ENCODE peak calls at places on chromosomes 1 and 21, in five cellular contexts. One of them, this sample, is unnamed.

GRCh38 chr1:146010126-146010738 is 11.3 kb downstream of the HJV start:
- DNase-seq in H9: no peak
- DNase-seq in IMR-90: no peak
- DNase-seq in H1: no peak
- DNase-seq in neuronal stem cell: no peak
- DNase-seq in this sample: no peak

GRCh38 chr1:210360852-210361477 is 32.3 kb downstream of the HHAT start:
- DNase-seq in IMR-90: peak; percentile 74
- DNase-seq in neuronal stem cell: peak; percentile 24
- DNase-seq in H1: no peak
- DNase-seq in H9: no peak
- DNase-seq in this sample: peak; percentile 40

GRCh38 chr1:115781343-115781742 is 12.8 kb upstream of the CASQ2 start:
- DNase-seq in IMR-90: no peak
- DNase-seq in neuronal stem cell: no peak
- DNase-seq in H1: no peak
- DNase-seq in H9: no peak
- DNase-seq in this sample: no peak

GRCh38 chr1:10733967-10734366 is 62.5 kb downstream of the CASZ1 start:
- DNase-seq in neuronal stem cell: no peak
- DNase-seq in H9: no peak
- DNase-seq in H1: no peak
- DNase-seq in IMR-90: no peak
- DNase-seq in this sample: no peak

GRCh38 chr21:45080639-45081414 is 6.4 kb downstream of the ADARB1 start:
- DNase-seq in H1: no peak
- DNase-seq in H9: no peak
- DNase-seq in IMR-90: peak; percentile 66
- DNase-seq in neuronal stem cell: no peak
- DNase-seq in this sample: no peak

GRCh38 chr1:32215629-32216505 is 6.3 kb downstream of the TMEM234 start:
- DNase-seq in IMR-90: peak; percentile 66
- DNase-seq in H1: peak; percentile 79
- DNase-seq in H9: peak; percentile 77
- DNase-seq in neuronal stem cell: no peak
- DNase-seq in this sample: peak; percentile 87

GRCh38 chr1:105427543-105427942 is 1628.9 kb upstream of the PRMT6 start:
- DNase-seq in H1: no peak
- DNase-seq in neuronal stem cell: no peak
- DNase-seq in IMR-90: no peak
- DNase-seq in H9: no peak
- DNase-seq in this sample: no peak

GRCh38 chr21:38326899-38327298 is 70.1 kb downstream of the KCNJ15 start:
- DNase-seq in H1: no peak
- DNase-seq in neuronal stem cell: no peak
- DNase-seq in IMR-90: no peak
- DNase-seq in H9: no peak
- DNase-seq in this sample: no peak

GRCh38 chr1:19819701-19820100 is 4.6 kb upstream of the RNF186 start:
- DNase-seq in H1: no peak
- DNase-seq in neuronal stem cell: no peak
- DNase-seq in H9: no peak
- DNase-seq in IMR-90: no peak
- DNase-seq in this sample: no peak

GRCh38 chr1:117537291-117537920 is 68.4 kb upstream of the TENT5C start:
- DNase-seq in H9: peak; percentile 64
- DNase-seq in IMR-90: no peak
- DNase-seq in H1: no peak
- DNase-seq in neuronal stem cell: no peak
- DNase-seq in this sample: peak; percentile 58

GRCh38 chr1:33517596-33518250 is 45.3 kb downstream of the ZSCAN20 start:
- DNase-seq in IMR-90: peak; percentile 62
- DNase-seq in neuronal stem cell: no peak
- DNase-seq in H1: no peak
- DNase-seq in H9: no peak
- DNase-seq in this sample: no peak

GRCh38 chr1:110200190-110200589 is 9.9 kb upstream of the KCNC4 start:
- DNase-seq in H9: no peak
- DNase-seq in neuronal stem cell: no peak
- DNase-seq in IMR-90: no peak
- DNase-seq in H1: no peak
- DNase-seq in this sample: no peak

GRCh38 chr1:228101994-228102790 is 933 bp downstream of the C1orf35 start:
- DNase-seq in H9: peak; percentile 60
- DNase-seq in neuronal stem cell: no peak
- DNase-seq in IMR-90: no peak
- DNase-seq in H1: peak; percentile 66
- DNase-seq in this sample: peak; percentile 64

GRCh38 chr1:115929846-115930245 is 46.5 kb upstream of the SLC22A15 start:
- DNase-seq in H9: no peak
- DNase-seq in IMR-90: peak; percentile 30
- DNase-seq in neuronal stem cell: no peak
- DNase-seq in H1: no peak
- DNase-seq in this sample: no peak

GRCh38 chr1:157178490-157178889 is 40.3 kb upstream of the ETV3 start:
- DNase-seq in H9: no peak
- DNase-seq in H1: no peak
- DNase-seq in IMR-90: no peak
- DNase-seq in neuronal stem cell: no peak
- DNase-seq in this sample: no peak

GRCh38 chr21:33261635-33262034 is 4.5 kb upstream of the IL10RB start:
- DNase-seq in neuronal stem cell: no peak
- DNase-seq in H9: no peak
- DNase-seq in H1: no peak
- DNase-seq in IMR-90: peak; percentile 62
- DNase-seq in this sample: no peak

GRCh38 chr1:29849038-29849750 is 612.9 kb downstream of the PTPRU start:
- DNase-seq in H1: peak; percentile 84
- DNase-seq in H9: peak; percentile 79
- DNase-seq in neuronal stem cell: peak; percentile 30
- DNase-seq in IMR-90: peak; percentile 17
- DNase-seq in this sample: peak; percentile 84

GRCh38 chr1:26275580-26276431 is 4.1 kb upstream of the SH3BGRL3 start:
- DNase-seq in IMR-90: peak; percentile 95
- DNase-seq in neuronal stem cell: peak; percentile 76
- DNase-seq in H1: peak; percentile 92
- DNase-seq in H9: peak; percentile 93
- DNase-seq in this sample: peak; percentile 97

GRCh38 chr1:195960580-195960979 is 647.7 kb downstream of the KCNT2 start:
- DNase-seq in H1: no peak
- DNase-seq in H9: no peak
- DNase-seq in IMR-90: no peak
- DNase-seq in neuronal stem cell: no peak
- DNase-seq in this sample: no peak

GRCh38 chr1:159077657-159077961 is 1.0 kb upstream of the AIM2 start:
- DNase-seq in H1: no peak
- DNase-seq in IMR-90: no peak
- DNase-seq in neuronal stem cell: no peak
- DNase-seq in H9: no peak
- DNase-seq in this sample: no peak
- H2BK15ac ChIP-seq in H1: no peak overlapping the region
- H2BK15ac ChIP-seq in IMR-90: no peak overlapping the region
- H2BK15ac ChIP-seq in neuronal stem cell: no peak overlapping the region
- H2BK15ac ChIP-seq in H9: no peak overlapping the region
- H2BK15ac ChIP-seq in this sample: no peak overlapping the region

GRCh38 chr1:150560576-150560975 is 11.4 kb downstream of the ADAMTSL4 start:
- DNase-seq in H1: no peak
- DNase-seq in IMR-90: no peak
- DNase-seq in neuronal stem cell: no peak
- DNase-seq in H9: peak; percentile 34
- DNase-seq in this sample: no peak
- H2BK15ac ChIP-seq in H1: peak overlapping the region; percentile 100
- H2BK15ac ChIP-seq in IMR-90: peak overlapping the region; percentile 42
- H2BK15ac ChIP-seq in neuronal stem cell: no peak overlapping the region
- H2BK15ac ChIP-seq in H9: no peak overlapping the region
- H2BK15ac ChIP-seq in this sample: no peak overlapping the region

GRCh38 chr1:37482796-37483744 is 8.7 kb downstream of the ZC3H12A start:
- DNase-seq in neuronal stem cell: no peak
- DNase-seq in H1: no peak
- DNase-seq in IMR-90: no peak
- DNase-seq in H9: no peak
- DNase-seq in this sample: no peak

GRCh38 chr1:37483785-37484184 is 9.4 kb downstream of the ZC3H12A start:
- DNase-seq in H1: no peak
- DNase-seq in neuronal stem cell: no peak
- DNase-seq in H9: no peak
- DNase-seq in IMR-90: no peak
- DNase-seq in this sample: no peak

GRCh38 chr1:37480581-37481288 is 6.4 kb downstream of the ZC3H12A start:
- DNase-seq in H9: no peak
- DNase-seq in neuronal stem cell: no peak
- DNase-seq in H1: no peak
- DNase-seq in IMR-90: no peak
- DNase-seq in this sample: no peak

GRCh38 chr1:37481289-37482003 is 7.1 kb downstream of the ZC3H12A start:
- DNase-seq in H1: no peak
- DNase-seq in H9: no peak
- DNase-seq in IMR-90: no peak
- DNase-seq in neuronal stem cell: no peak
- DNase-seq in this sample: no peak

DNA sequence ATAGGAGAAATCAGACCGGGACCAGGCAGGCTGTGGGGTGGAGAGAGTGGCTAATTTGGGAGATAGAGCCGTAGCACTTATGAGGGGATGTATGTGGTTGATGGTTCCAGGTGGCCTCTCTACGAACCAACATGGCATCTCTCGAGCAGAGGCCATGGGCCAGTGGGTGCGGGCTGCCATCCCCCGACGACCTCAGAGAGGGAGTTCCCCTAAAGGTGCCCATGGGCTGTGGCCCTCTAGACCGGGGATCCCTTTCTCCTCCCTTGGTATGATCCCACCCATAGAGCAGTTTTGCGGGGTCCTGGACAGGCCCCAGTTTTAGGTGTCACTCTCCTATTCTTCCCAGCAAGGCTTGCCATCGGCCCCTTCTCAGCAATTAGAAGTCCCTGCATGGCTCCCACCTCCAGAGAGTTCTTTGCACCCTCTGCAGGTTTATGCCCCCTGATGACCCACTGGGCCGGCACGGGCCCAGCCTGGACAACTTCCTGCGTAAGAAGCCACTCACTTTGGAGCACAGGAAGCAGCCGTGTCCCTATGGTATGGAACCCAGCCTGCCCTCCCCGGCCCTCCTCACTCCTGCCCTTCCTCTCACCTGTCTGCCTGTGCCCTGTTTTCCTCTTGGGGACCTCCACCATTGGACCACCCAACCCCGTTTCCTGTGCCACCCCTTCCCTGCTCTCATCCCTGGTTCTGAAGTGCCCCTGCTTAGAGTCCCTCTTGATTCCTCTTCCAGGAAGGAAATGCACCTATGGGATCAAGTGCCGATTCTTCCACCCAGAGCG is 7.8 kb downstream of the ZC3H12A start:
- DNase-seq in H9: no peak
- DNase-seq in IMR-90: no peak
- DNase-seq in H1: no peak
- DNase-seq in neuronal stem cell: no peak
- DNase-seq in this sample: no peak
- H2BK15ac ChIP-seq in H9: no peak overlapping the region
- H2BK15ac ChIP-seq in IMR-90: no peak overlapping the region
- H2BK15ac ChIP-seq in H1: no peak overlapping the region
- H2BK15ac ChIP-seq in neuronal stem cell: no peak overlapping the region
- H2BK15ac ChIP-seq in this sample: no peak overlapping the region

GRCh38 chr1:160779662-160780397 is 16.1 kb upstream of the LY9 start:
- DNase-seq in H1: peak; percentile 85
- DNase-seq in H9: peak; percentile 82
- DNase-seq in IMR-90: no peak
- DNase-seq in neuronal stem cell: no peak
- DNase-seq in this sample: peak; percentile 90
- H2BK15ac ChIP-seq in H1: no peak overlapping the region
- H2BK15ac ChIP-seq in H9: no peak overlapping the region
- H2BK15ac ChIP-seq in IMR-90: no peak overlapping the region
- H2BK15ac ChIP-seq in neuronal stem cell: no peak overlapping the region
- H2BK15ac ChIP-seq in this sample: no peak overlapping the region

GRCh38 chr1:17191990-17192242 is 13.0 kb upstream of the PADI1 start:
- DNase-seq in H9: no peak
- DNase-seq in IMR-90: no peak
- DNase-seq in neuronal stem cell: no peak
- DNase-seq in H1: no peak
- DNase-seq in this sample: no peak

GRCh38 chr1:17188217-17188616 is 16.7 kb upstream of the PADI1 start:
- DNase-seq in H9: no peak
- DNase-seq in IMR-90: no peak
- DNase-seq in neuronal stem cell: no peak
- DNase-seq in H1: no peak
- DNase-seq in this sample: no peak

GRCh38 chr1:17188889-17189631 is 15.9 kb upstream of the PADI1 start:
- DNase-seq in H9: no peak
- DNase-seq in neuronal stem cell: no peak
- DNase-seq in IMR-90: no peak
- DNase-seq in H1: no peak
- DNase-seq in this sample: no peak

GRCh38 chr1:17190526-17190995 is 14.4 kb upstream of the PADI1 start:
- DNase-seq in neuronal stem cell: no peak
- DNase-seq in H1: peak; percentile 35
- DNase-seq in H9: no peak
- DNase-seq in IMR-90: no peak
- DNase-seq in this sample: no peak

GRCh38 chr1:17189632-17190525 is 15.0 kb upstream of the PADI1 start:
- DNase-seq in neuronal stem cell: no peak
- DNase-seq in H9: no peak
- DNase-seq in IMR-90: peak; percentile 92
- DNase-seq in H1: peak; percentile 49
- DNase-seq in this sample: peak; percentile 86
- H2BK15ac ChIP-seq in neuronal stem cell: peak overlapping the region; percentile 35
- H2BK15ac ChIP-seq in H9: no peak overlapping the region
- H2BK15ac ChIP-seq in IMR-90: peak overlapping the region; percentile 97
- H2BK15ac ChIP-seq in H1: no peak overlapping the region
- H2BK15ac ChIP-seq in this sample: no peak overlapping the region

DNA sequence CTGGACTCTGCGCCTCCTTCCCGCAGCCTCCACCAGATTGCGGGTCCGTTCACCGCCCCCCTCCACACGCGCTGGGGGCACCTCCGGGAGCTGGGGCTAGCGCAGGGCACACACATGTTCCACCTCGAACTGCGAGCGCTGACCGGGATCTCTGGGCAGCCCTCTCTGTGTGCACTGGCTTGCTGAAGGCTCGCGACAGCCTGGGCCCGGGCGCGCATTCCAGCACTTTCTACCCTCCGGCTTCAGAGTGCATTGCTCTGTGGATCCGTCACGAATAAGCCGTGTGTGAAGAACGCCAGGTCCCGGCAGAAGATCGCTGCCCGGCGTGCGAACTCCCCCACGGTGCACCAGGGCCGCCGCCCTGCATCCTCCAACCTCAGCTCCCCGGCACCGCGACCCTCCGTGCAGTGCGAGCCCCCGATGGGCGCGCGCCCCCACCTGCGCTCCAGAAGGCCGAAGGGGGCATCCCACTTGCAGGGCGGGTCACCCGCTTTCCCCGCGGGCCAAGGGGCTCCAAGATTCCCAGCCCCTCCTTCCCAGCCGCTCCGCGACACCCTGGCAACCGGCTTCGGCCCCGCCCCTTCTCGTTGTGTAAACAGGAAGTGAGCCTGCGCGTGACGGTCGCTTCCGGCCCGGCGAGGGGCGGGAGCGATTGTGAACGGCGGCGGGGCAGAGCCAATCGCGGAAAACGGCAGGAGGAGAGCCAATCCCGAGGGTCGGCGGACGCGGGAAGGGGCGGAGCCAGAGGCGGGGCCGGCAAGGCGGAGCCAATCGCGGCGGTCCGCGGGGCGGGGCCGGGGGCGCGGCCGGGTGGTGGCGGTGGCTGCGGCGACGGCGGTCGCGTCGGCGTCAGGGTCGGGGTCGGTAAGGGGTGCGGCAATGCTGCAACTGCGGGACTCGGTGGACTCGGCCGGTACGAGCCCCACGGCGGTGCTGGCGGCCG is at the start of gene TPRG1L:
- DNase-seq in H9: peak; percentile 98
- DNase-seq in neuronal stem cell: peak; percentile 98
- DNase-seq in IMR-90: peak; percentile 90
- DNase-seq in H1: peak; percentile 99
- DNase-seq in this sample: peak; percentile 98
- H2BK15ac ChIP-seq in H9: no peak within 1 kb of the TSS
- H2BK15ac ChIP-seq in neuronal stem cell: peak within 1 kb of the TSS; percentile 26
- H2BK15ac ChIP-seq in IMR-90: no peak within 1 kb of the TSS
- H2BK15ac ChIP-seq in H1: no peak within 1 kb of the TSS
- H2BK15ac ChIP-seq in this sample: no peak within 1 kb of the TSS